ENCODE peak calls at places on chromosomes 6 and 20, in seven cellular contexts. U, I, Q, E, A, H and M are unnamed samples.

GRCh38 chr20:35616465-35617396 is 1.1 kb downstream of the SPAG4 start:
- DNase-seq in Q (peak; percentile 96), A (no peak), H (peak; percentile 84), I (peak; percentile 54), U (peak; percentile 91), E (no peak), M (no peak)

GRCh38 chr6:101558712-101559111 is 165.2 kb downstream of the GRIK2 start:
- DNase-seq in H (no peak), I (no peak), E (no peak), U (no peak), A (no peak), Q (no peak), M (no peak)

GRCh38 chr20:59484228-59484627 is 120.1 kb upstream of the PHACTR3 start:
- DNase-seq in U (no peak), I (no peak), A (no peak), H (no peak), E (no peak), Q (no peak), M (no peak)

GRCh38 chr6:155314773-155315515 is 660 bp upstream of the TFB1M start:
- DNase-seq in Q (peak; percentile 40), I (peak; percentile 45), E (no peak), U (peak; percentile 89), H (peak; percentile 81), A (no peak), M (no peak)

GRCh38 chr20:52812231-52812847 is 159.8 kb upstream of the TSHZ2 start:
- DNase-seq in I (no peak), E (no peak), Q (no peak), U (peak; percentile 3), H (peak; percentile 1), A (no peak), M (no peak)

GRCh38 chr6:130262008-130262407 is 39.3 kb upstream of the SAMD3 start:
- DNase-seq in Q (no peak), H (no peak), I (no peak), U (no peak), E (no peak), A (no peak), M (no peak)

GRCh38 chr20:17841751-17842191 is 126.8 kb downstream of the SNX5 start:
- DNase-seq in A (no peak), U (peak; percentile 49), H (no peak), Q (no peak), E (no peak), I (no peak), M (no peak)

GRCh38 chr20:43953919-43954617 is 39.4 kb downstream of the TOX2 start:
- DNase-seq in U (peak; percentile 44), E (no peak), A (no peak), I (no peak), H (no peak), Q (no peak), M (no peak)

GRCh38 chr20:44720617-44720993 is 5.4 kb downstream of the CCN5 start:
- DNase-seq in U (peak; percentile 76), E (no peak), A (no peak), H (peak; percentile 96), Q (peak; percentile 69), I (no peak), M (no peak)

GRCh38 chr20:21389368-21389767 is 8.0 kb downstream of the NKX2-4 start:
- DNase-seq in U (no peak), I (no peak), A (no peak), E (no peak), Q (no peak), H (no peak), M (no peak)

GRCh38 chr6:70411542-70411941 is 1.8 kb upstream of the FAM135A start:
- DNase-seq in Q (no peak), U (no peak), I (no peak), E (no peak), A (no peak), H (no peak), M (no peak)

GRCh38 chr6:153328194-153328593 is 197.1 kb upstream of the RGS17 start:
- DNase-seq in E (no peak), I (no peak), U (peak; percentile 43), A (no peak), Q (peak; percentile 32), H (no peak), M (no peak)

GRCh38 chr20:35702051-35702823 is 3.0 kb downstream of the ROMO1 start:
- DNase-seq in Q (no peak), I (no peak), A (no peak), H (no peak), U (no peak), E (no peak), M (no peak)

GRCh38 chr20:46230811-46231282 is 77.5 kb downstream of the CDH22 start:
- DNase-seq in A (no peak), Q (peak; percentile 68), E (no peak), I (no peak), H (peak; percentile 60), U (peak; percentile 59), M (no peak)

GRCh38 chr6:160104821-160105517 is 16.6 kb upstream of the SLC22A1 start:
- DNase-seq in A (no peak), E (no peak), I (no peak), U (no peak), Q (no peak), H (no peak), M (no peak)

GRCh38 chr6:39347906-39348585 is 25.5 kb upstream of the KCNK16 start:
- DNase-seq in A (peak; percentile 10), Q (peak; percentile 83), U (peak; percentile 71), H (peak; percentile 42), I (peak; percentile 67), E (peak; percentile 14), M (no peak)

GRCh38 chr6:38220069-38220723 is 400.7 kb downstream of the ZFAND3 start:
- DNase-seq in I (no peak), U (no peak), E (no peak), A (no peak), Q (no peak), H (no peak), M (no peak)

GRCh38 chr6:78436335-78436734 is 431.0 kb upstream of the IRAK1BP1 start:
- DNase-seq in U (no peak), Q (peak; percentile 46), A (no peak), E (no peak), I (no peak), H (peak; percentile 30), M (no peak)

GRCh38 chr20:41032243-41032642 is 3.6 kb downstream of the TOP1 start:
- DNase-seq in Q (no peak), E (no peak), A (no peak), U (no peak), I (no peak), H (no peak), M (no peak)

GRCh38 chr6:157145656-157146285 is 177.5 kb downstream of the TMEM242 start:
- DNase-seq in H (no peak), U (no peak), E (no peak), Q (no peak), I (no peak), A (no peak), M (no peak)

GRCh38 chr6:170159040-170159965 is 131.6 kb downstream of the DLL1 start:
- DNase-seq in A (no peak), Q (no peak), H (no peak), U (no peak), I (no peak), E (no peak), M (no peak)

GRCh38 chr6:7112741-7113313 is 5.1 kb downstream of the RREB1 start:
- DNase-seq in H (peak; percentile 19), U (no peak), Q (peak; percentile 43), E (no peak), I (peak; percentile 19), A (peak; percentile 24), M (no peak)

GRCh38 chr20:17651761-17652388 is 30.2 kb downstream of the RRBP1 start:
- DNase-seq in Q (peak; percentile 3), U (no peak), A (no peak), H (no peak), E (no peak), I (no peak), M (no peak)

GRCh38 chr20:31308535-31309162 is at the start of gene DEFB116:
- DNase-seq in U (no peak), Q (no peak), A (no peak), E (no peak), I (no peak), H (no peak), M (no peak)

GRCh38 chr6:72530750-72531149 is 91.1 kb upstream of the KCNQ5 start:
- DNase-seq in H (no peak), Q (no peak), E (no peak), A (no peak), U (no peak), I (no peak), M (no peak)

GRCh38 chr6:5866547-5867051 is 140.1 kb downstream of the NRN1 start:
- DNase-seq in A (no peak), Q (peak; percentile 12), H (peak; percentile 28), E (no peak), U (peak; percentile 85), I (no peak), M (no peak)

GRCh38 chr6:39452306-39452705 is 129.8 kb upstream of the KCNK16 start:
- DNase-seq in A (no peak), I (no peak), Q (no peak), E (no peak), H (no peak), U (peak; percentile 83), M (no peak)